ENCODE peak calls at places on chromosomes 12 and 14, in five cellular contexts. G is activated T-helper 1 cell treated with anti-CD3 and anti-CD28 coated beads, Interleukin-12 subunit alpha, Interleukin-12 subunit beta, Interleukin-2, Interleukin-4 antibody, amounts not matched to agents 30 ng/mL and 10 ng/mL and 1 ng/mL, durations not matched to agents 14 hours and 24 hours and 36 hours; V is mucosa of gallbladder; J is fibroblast of pulmonary artery; C is hypothalamus. M is an unnamed sample.

GRCh38 chr14:90060965-90061848 is 587 bp upstream of the KCNK13 start:
- DNase-seq in J (no peak), G (no peak), C (no peak), V (no peak), M (no peak)

GRCh38 chr14:68947802-68948201 is 31.3 kb downstream of the ACTN1 start:
- DNase-seq in G (no peak), C (no peak), J (peak), V (peak), M (no peak)

GRCh38 chr12:16258963-16259362 is 18.5 kb downstream of the SLC15A5 start:
- DNase-seq in V (no peak), G (no peak), C (no peak), J (no peak), M (no peak)

GRCh38 chr12:132190012-132190755 is 45.9 kb downstream of the NOC4L start:
- DNase-seq in C (no peak), V (no peak), G (no peak), J (no peak), M (no peak)

GRCh38 chr14:68785817-68786490 is 6.9 kb downstream of the ZFP36L1 start:
- DNase-seq in G (no peak), C (no peak), J (peak), V (peak), M (no peak)

GRCh38 chr12:111091036-111091435 is 170.7 kb upstream of the MYL2 start:
- DNase-seq in C (no peak), V (no peak), G (no peak), J (no peak), M (no peak)

GRCh38 chr14:31263485-31264133 is 56.0 kb upstream of the HECTD1 start:
- DNase-seq in C (no peak), J (peak), G (no peak), V (peak), M (no peak)

GRCh38 chr12:116384629-116385485 is 107.4 kb upstream of the MED13L start:
- DNase-seq in V (no peak), J (peak), G (no peak), C (no peak), M (no peak)

GRCh38 chr14:89856871-89857345 is 97.6 kb downstream of the EFCAB11 start:
- DNase-seq in C (no peak), G (no peak), J (peak), V (no peak), M (no peak)

GRCh38 chr12:105261010-105261409 is 25.0 kb upstream of the APPL2 start:
- DNase-seq in V (no peak), C (no peak), G (no peak), J (no peak), M (no peak)

GRCh38 chr12:14185441-14186192 is 179.9 kb upstream of the ATF7IP start:
- DNase-seq in J (peak), C (no peak), G (peak), V (peak), M (peak)

GRCh38 chr12:22624573-22624907 is 431 bp upstream of the ETNK1 start:
- DNase-seq in J (no peak), V (no peak), G (no peak), C (no peak), M (no peak)

GRCh38 chr12:52155048-52155868 is 36.6 kb downstream of the KRT80 start:
- DNase-seq in G (peak), C (no peak), V (no peak), J (peak), M (no peak)

GRCh38 chr12:64610660-64611429 is 550 bp downstream of the RASSF3 start:
- DNase-seq in J (peak), C (peak), V (peak), G (peak), M (peak)

GRCh38 chr14:75822522-75823288 is 159.1 kb downstream of the TGFB3 start:
- DNase-seq in J (peak), C (no peak), G (no peak), V (no peak), M (no peak)

GRCh38 chr12:69985656-69986055 is 160.6 kb downstream of the MYRFL start:
- DNase-seq in J (no peak), G (no peak), V (no peak), C (no peak), M (no peak)

GRCh38 chr12:79834712-79835376 is 100.1 kb downstream of the PPP1R12A start:
- DNase-seq in C (no peak), V (no peak), J (no peak), G (no peak), M (no peak)

GRCh38 chr12:72146495-72146894 is 125.7 kb upstream of the TRHDE start:
- DNase-seq in J (no peak), V (no peak), G (no peak), C (no peak), M (no peak)

GRCh38 chr12:77601069-77601468 is 229.6 kb upstream of the NAV3 start:
- DNase-seq in C (no peak), V (no peak), J (no peak), G (no peak), M (no peak)

GRCh38 chr12:46830731-46831334 is 5.0 kb upstream of the SLC38A4 start:
- DNase-seq in C (no peak), G (no peak), V (no peak), J (no peak), M (no peak)

GRCh38 chr12:56326126-56326525 is 7.7 kb downstream of the PAN2 start:
- DNase-seq in V (no peak), C (no peak), J (no peak), G (no peak), M (no peak)

GRCh38 chr14:53043107-53043704 is 92.4 kb upstream of the FERMT2 start:
- DNase-seq in J (peak), V (no peak), C (no peak), G (no peak), M (no peak)

GRCh38 chr14:73741386-73741875 is 27.2 kb upstream of the PNMA1 start:
- DNase-seq in C (peak), J (peak), V (peak), G (peak), M (no peak)

GRCh38 chr14:34872822-34873590 is 2.2 kb downstream of the BAZ1A start:
- DNase-seq in C (no peak), J (peak), G (no peak), V (no peak), M (no peak)

GRCh38 chr12:121209629-121210572 is at the start of gene P2RX4:
- DNase-seq in J (peak), C (peak), G (peak), V (peak), M (peak)

GRCh38 chr12:89664441-89664840 is 44.2 kb downstream of the ATP2B1 start:
- DNase-seq in G (no peak), C (no peak), V (no peak), J (no peak), M (no peak)

GRCh38 chr14:75631453-75631831 is 29.2 kb downstream of the ERG28 start:
- DNase-seq in J (peak), G (no peak), C (no peak), V (no peak), M (no peak)

GRCh38 chr12:53991077-53991460 is 6.1 kb downstream of the HOXC10 start:
- DNase-seq in J (no peak), C (no peak), V (no peak), G (no peak), M (no peak)

GRCh38 chr12:90757957-90758356 is 197.0 kb downstream of the CCER1 start:
- DNase-seq in J (no peak), C (no peak), V (no peak), G (no peak), M (no peak)

GRCh38 chr14:98348505-98348904 is 923.5 kb downstream of the BCL11B start:
- DNase-seq in J (no peak), V (no peak), G (no peak), C (no peak), M (no peak)

GRCh38 chr14:50083467-50084337 is 32.7 kb downstream of the VCPKMT start:
- DNase-seq in C (no peak), G (peak), J (no peak), V (no peak), M (no peak)

GRCh38 chr12:32331133-32331532 is 68.2 kb upstream of the FGD4 start:
- DNase-seq in V (no peak), J (peak), G (no peak), C (no peak), M (no peak)

GRCh38 chr12:3168775-3169221 is 91.6 kb downstream of the TSPAN9 start:
- DNase-seq in J (peak), G (peak), V (peak), C (peak), M (no peak)

GRCh38 chr12:54164402-54165145 is 24.2 kb downstream of the SMUG1 start:
- DNase-seq in C (no peak), J (no peak), G (no peak), V (no peak), M (no peak)

GRCh38 chr12:113328368-113328889 is 6.5 kb downstream of the SLC8B1 start:
- DNase-seq in V (no peak), C (no peak), G (no peak), J (no peak), M (no peak)

GRCh38 chr12:14952295-14952995 is 9.0 kb downstream of the ARHGDIB start:
- DNase-seq in V (no peak), G (peak), J (peak), C (no peak), M (no peak)

GRCh38 chr14:99773496-99774203 is 19.6 kb upstream of the EML1 start:
- DNase-seq in J (no peak), G (no peak), V (no peak), C (no peak), M (no peak)

GRCh38 chr14:70640938-70641547 is 673 bp upstream of the TTC9 start:
- DNase-seq in V (peak), G (peak), C (peak), J (peak), M (no peak)